ENCODE peak calls at places on chromosomes 13 and 19, in nine cellular contexts. V, D, G, L, Y, T, M, F and C are unnamed samples. For H3K4me1, the result is how much of the 10 kb centered on the place peaks cover.

GRCh38 chr13:45269204-45269603 is 68.4 kb upstream of the KCTD4 start:
- DNase-seq in F (no peak), L (peak), M (no peak), Y (no peak), V (no peak), T (no peak), D (no peak), G (no peak), C (no peak)

GRCh38 chr13:85675508-85675907 is 123.7 kb downstream of the SLITRK6 start:
- DNase-seq in Y (no peak), D (no peak), T (no peak), L (no peak), M (no peak), V (no peak), F (no peak), G (no peak), C (no peak)

GRCh38 chr13:95656386-95657015 is 12.0 kb upstream of the DZIP1 start:
- DNase-seq in Y (no peak), D (no peak), M (no peak), T (no peak), V (no peak), G (no peak), F (no peak), L (no peak), C (no peak)

GRCh38 chr19:10096615-10096963 is 5.9 kb downstream of the ANGPTL6 start:
- DNase-seq in V (no peak), G (no peak), Y (no peak), L (no peak), D (no peak), F (peak), M (no peak), T (no peak), C (no peak)

GRCh38 chr13:107531816-107532215 is 683.5 kb downstream of the LIG4 start:
- DNase-seq in L (no peak), V (no peak), T (no peak), Y (no peak), M (no peak), F (no peak), G (no peak), D (no peak), C (no peak)

GRCh38 chr13:33169273-33169980 is 116.1 kb downstream of the STARD13 start:
- DNase-seq in M (no peak), G (no peak), L (peak), V (no peak), F (no peak), T (no peak), D (no peak), Y (no peak), C (no peak)

GRCh38 chr19:35879770-35880317 is 11.5 kb downstream of the APLP1 start:
- DNase-seq in L (peak), G (peak), V (peak), M (peak), D (peak), Y (peak), T (peak), F (peak), C (peak)

GRCh38 chr13:54185101-54185500 is 1156.5 kb downstream of the OLFM4 start:
- DNase-seq in Y (no peak), L (no peak), G (no peak), D (no peak), V (no peak), T (no peak), F (no peak), M (no peak), C (no peak)

GRCh38 chr19:58543826-58544590 is at the start of gene TRIM28:
- DNase-seq in M (peak), G (peak), L (peak), F (peak), Y (peak), V (peak), T (peak), D (peak), C (peak)

GRCh38 chr13:48853381-48854102 is 122.2 kb upstream of the FNDC3A start:
- DNase-seq in V (no peak), Y (no peak), F (no peak), T (no peak), G (no peak), L (peak), M (no peak), D (no peak), C (no peak)

GRCh38 chr13:114068723-114069322 is 63.6 kb downstream of the RASA3 start:
- DNase-seq in G (no peak), D (peak), L (peak), F (no peak), V (no peak), M (no peak), Y (peak), T (no peak), C (peak)

GRCh38 chr19:46718934-46719551 is 2.1 kb upstream of the PRKD2 start:
- DNase-seq in Y (no peak), V (no peak), M (no peak), T (no peak), L (no peak), D (no peak), G (no peak), F (no peak), C (no peak)

GRCh38 chr19:6800991-6801396 is 28.5 kb downstream of the VAV1 start:
- DNase-seq in T (no peak), M (peak), D (no peak), L (peak), G (no peak), V (no peak), Y (no peak), F (no peak), C (no peak)

GRCh38 chr19:21568816-21569496 is 63.6 kb downstream of the ZNF429 start:
- DNase-seq in L (peak), T (peak), M (no peak), Y (peak), D (peak), F (peak), V (peak), G (peak), C (peak)

GRCh38 chr13:93193682-93194081 is 32.9 kb upstream of the GPC6 start:
- DNase-seq in T (no peak), G (no peak), M (no peak), V (no peak), Y (no peak), L (no peak), D (no peak), F (no peak), C (no peak)

GRCh38 chr13:41019027-41019487 is at the start of gene ELF1:
- DNase-seq in M (peak), T (peak), V (peak), F (peak), L (peak), G (no peak), D (no peak), Y (no peak), C (peak)

GRCh38 chr13:72194531-72194930 is 327.5 kb upstream of the DACH1 start:
- DNase-seq in G (no peak), F (no peak), V (peak), Y (no peak), D (no peak), T (no peak), M (no peak), L (no peak), C (no peak)

GRCh38 chr13:27917121-27917947 is 2.5 kb upstream of the PDX1 start:
- DNase-seq in D (no peak), T (no peak), V (peak), Y (no peak), M (no peak), G (no peak), F (no peak), L (no peak), C (no peak)

GRCh38 chr13:113856716-113857065 is 7.2 kb downstream of the GAS6 start:
- DNase-seq in Y (peak), L (peak), F (peak), M (no peak), D (no peak), T (peak), G (peak), V (peak), C (no peak)

GRCh38 chr19:15303105-15303780 is 29.1 kb downstream of the BRD4 start:
- DNase-seq in D (no peak), T (no peak), L (peak), F (no peak), G (no peak), Y (no peak), M (no peak), V (no peak), C (no peak)

GRCh38 chr13:110801044-110801443 is 87.5 kb downstream of the ING1 start:
- DNase-seq in Y (no peak), F (no peak), D (no peak), L (no peak), G (no peak), V (no peak), M (no peak), T (no peak), C (no peak)

GRCh38 chr19:4210166-4210731 is 19.1 kb upstream of the EBI3 start:
- DNase-seq in V (no peak), D (no peak), G (no peak), M (no peak), T (no peak), L (no peak), F (no peak), Y (no peak), C (no peak)

GRCh38 chr19:51116736-51117135 is 8.0 kb upstream of the SIGLEC9 start:
- DNase-seq in V (no peak), M (no peak), Y (no peak), L (no peak), D (no peak), G (no peak), F (no peak), T (no peak), C (no peak)

GRCh38 chr19:45440873-45441654 is 17.3 kb upstream of the ERCC1 start:
- DNase-seq in D (no peak), G (no peak), T (no peak), M (no peak), V (no peak), L (peak), Y (no peak), F (peak), C (no peak)

GRCh38 chr13:26280295-26280694 is 26.4 kb downstream of the CDK8 start:
- DNase-seq in L (peak), T (no peak), V (no peak), F (no peak), D (no peak), M (no peak), Y (no peak), G (no peak), C (no peak)

GRCh38 chr13:40981949-40982348 is 37.2 kb downstream of the ELF1 start:
- DNase-seq in T (no peak), Y (no peak), G (no peak), D (no peak), V (no peak), M (no peak), F (no peak), L (no peak), C (no peak)

GRCh38 chr19:36837525-36837901 is 674 bp downstream of the ZNF790 start:
- DNase-seq in Y (no peak), F (no peak), L (no peak), V (no peak), M (no peak), T (no peak), G (no peak), D (no peak), C (no peak)

GRCh38 chr13:32284927-32285632 is 30.1 kb downstream of the ZAR1L start:
- DNase-seq in F (peak), T (peak), G (no peak), M (peak), V (peak), Y (no peak), D (no peak), L (peak), C (no peak)

GRCh38 chr19:43776285-43776684 is 4.5 kb downstream of the KCNN4 start:
- DNase-seq in F (no peak), V (no peak), L (no peak), D (no peak), M (no peak), Y (no peak), G (no peak), T (no peak), C (no peak)

GRCh38 chr13:96650301-96650886 is 343.9 kb downstream of the OXGR1 start:
- DNase-seq in F (no peak), V (no peak), Y (no peak), M (peak), D (no peak), L (no peak), T (no peak), G (no peak), C (no peak)

GRCh38 chr19:40267601-40267997 is 17.5 kb downstream of the AKT2 start:
- DNase-seq in D (no peak), M (no peak), G (no peak), V (no peak), Y (no peak), T (no peak), F (no peak), L (no peak), C (no peak)

GRCh38 chr19:7924651-7925170 is 1.2 kb downstream of the CTXN1 start:
- DNase-seq in M (no peak), L (no peak), G (peak), D (no peak), V (no peak), T (no peak), F (no peak), Y (peak), C (peak)

DNA sequence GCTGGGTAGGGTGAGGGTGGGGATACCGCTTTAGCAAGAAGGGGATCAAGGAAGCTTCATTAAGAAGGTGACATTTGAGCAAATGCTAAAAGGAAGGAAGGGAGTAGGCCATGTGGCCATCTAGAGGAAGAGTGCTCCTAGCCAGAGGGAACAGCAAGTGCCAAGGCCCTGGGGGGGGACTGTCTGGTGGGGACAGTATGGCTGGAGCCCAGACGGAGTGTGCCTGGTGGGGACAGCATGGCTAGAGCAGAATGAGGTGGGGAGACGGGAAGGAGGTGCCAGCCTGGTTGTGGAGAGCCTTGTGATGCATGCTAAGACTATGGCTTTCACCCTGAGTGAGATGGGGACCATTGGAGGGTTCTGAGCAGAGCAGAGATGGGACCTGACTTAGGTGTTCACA is 2.1 kb upstream of the TGFB1 start:
- DNase-seq in F (no peak), D (no peak), G (no peak), M (no peak), L (no peak), Y (no peak), T (no peak), V (no peak), C (no peak)
- H3K4me1 ChIP-seq in F (under half), D (under half), G (under half), M (under half), L (under half), Y (under half), T (under half), V (under half), C (half or more)

GRCh38 chr19:38320969-38321339 is 1.3 kb downstream of the KCNK6 start:
- DNase-seq in G (no peak), T (no peak), F (no peak), D (no peak), M (no peak), L (no peak), V (no peak), Y (peak), C (no peak)

GRCh38 chr19:38321646-38322323 is 2.1 kb downstream of the KCNK6 start:
- DNase-seq in D (peak), V (peak), F (peak), M (no peak), T (no peak), G (no peak), L (peak), Y (peak), C (no peak)

GRCh38 chr19:38318595-38319142 is 976 bp upstream of the KCNK6 start:
- DNase-seq in G (no peak), D (peak), V (peak), F (no peak), L (no peak), M (no peak), Y (no peak), T (no peak), C (no peak)

GRCh38 chr19:38317104-38317612 is 1.4 kb upstream of the YIF1B start:
- DNase-seq in L (no peak), D (no peak), V (no peak), Y (no peak), T (no peak), F (no peak), M (no peak), G (no peak), C (no peak)

GRCh38 chr19:38319421-38320258 is at the start of gene KCNK6:
- DNase-seq in M (no peak), V (peak), D (no peak), T (peak), Y (peak), F (peak), L (no peak), G (peak), C (peak)
- TF ChIP-seq POLR2A in M (no peak), V (peak), D (peak), T (no peak), Y (peak), F (no peak), L (peak), G (peak), C (no peak)

GRCh38 chr19:2041686-2042484 is 9.2 kb downstream of the MKNK2 start:
- DNase-seq in Y (peak), L (peak), F (peak), V (peak), M (peak), D (peak), T (peak), G (peak), C (peak)

GRCh38 chr19:2043864-2044708 is 7.0 kb downstream of the MKNK2 start:
- DNase-seq in L (no peak), G (no peak), D (peak), Y (peak), M (no peak), V (peak), T (no peak), F (no peak), C (peak)

GRCh38 chr19:2041436-2041685 is 9.7 kb downstream of the MKNK2 start:
- DNase-seq in D (no peak), Y (no peak), L (no peak), M (no peak), F (no peak), T (no peak), V (no peak), G (no peak), C (no peak)

GRCh38 chr19:2043269-2043641 is 7.8 kb downstream of the MKNK2 start:
- DNase-seq in L (no peak), D (peak), F (no peak), M (no peak), G (no peak), T (no peak), Y (peak), V (no peak), C (peak)

GRCh38 chr19:2042485-2043268 is 8.4 kb downstream of the MKNK2 start:
- DNase-seq in M (no peak), Y (peak), V (peak), F (no peak), D (peak), G (peak), T (peak), L (no peak), C (peak)
- H3K4me1 ChIP-seq in M (half or more), Y (under half), V (half or more), F (half or more), D (under half), G (under half), T (half or more), L (under half), C (half or more)

DNA sequence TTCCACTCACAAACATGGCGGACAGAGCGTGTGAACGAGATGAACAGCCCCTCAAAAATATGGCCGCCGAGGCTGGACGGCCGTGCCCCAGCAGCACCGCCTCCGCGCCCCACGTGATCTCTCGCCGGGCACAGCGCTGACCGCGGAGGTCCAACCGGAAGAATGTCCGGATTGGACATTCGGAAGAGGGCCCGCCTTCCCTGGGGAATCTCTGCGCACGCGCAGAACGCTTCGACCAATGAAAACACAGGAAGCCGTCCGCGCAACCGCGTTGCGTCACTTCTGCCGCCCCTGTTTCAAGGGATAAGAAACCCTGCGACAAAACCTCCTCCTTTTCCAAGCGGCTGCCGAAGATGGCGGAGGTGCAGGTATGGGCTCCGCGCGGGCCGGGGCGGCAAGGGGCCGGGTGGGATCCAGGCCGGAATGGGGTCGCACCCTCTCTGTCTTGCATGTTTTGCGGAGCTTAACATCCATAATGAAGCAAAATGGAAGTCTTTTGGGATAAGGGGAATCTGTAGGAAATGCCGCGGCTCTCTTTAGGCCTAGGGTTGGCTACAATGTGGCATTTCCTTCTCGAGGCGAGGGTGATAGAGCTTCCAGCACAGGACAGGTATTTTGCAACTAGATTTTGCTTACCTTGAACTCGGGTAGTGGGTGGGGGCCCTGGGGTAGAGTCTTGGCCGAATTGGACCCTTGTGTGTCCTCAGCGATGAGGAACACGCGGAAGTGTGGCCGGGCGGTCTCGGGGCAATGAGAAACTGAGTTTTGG is at the start of gene RPL13A:
- DNase-seq in M (peak), V (peak), F (peak), D (peak), L (peak), G (peak), Y (peak), T (peak), C (peak)
- TF ChIP-seq POLR2A in M (peak), V (peak), F (peak), D (peak), L (peak), G (peak), Y (peak), T (peak), C (peak)